ENCODE peak calls at places on chromosomes 4 and X, in four cellular contexts. I, R, V and O are unnamed samples. For H3K9me3, the result is how much of the 10 kb centered on the place peaks cover.

GRCh38 chr4:87075876-87076275 is 141.1 kb downstream of the AFF1 start:
- DNase-seq in V (no peak), I (no peak), R (no peak), O (peak)

GRCh38 chrX:133865761-133866470 is 119.5 kb downstream of the GPC3 start:
- DNase-seq in R (no peak), V (no peak), I (no peak), O (no peak)

GRCh38 chr4:143482753-143483362 is 30.6 kb upstream of the SMARCA5 start:
- DNase-seq in V (no peak), R (peak), I (peak), O (peak)

GRCh38 chr4:6916587-6917444 is 7.2 kb downstream of the TBC1D14 start:
- DNase-seq in R (peak), I (no peak), V (peak), O (peak)

GRCh38 chrX:18422325-18422724 is 3.1 kb upstream of the CDKL5 start:
- DNase-seq in I (no peak), R (no peak), V (no peak), O (peak)

GRCh38 chrX:4994855-4995254 is 1233.8 kb downstream of the NLGN4X start:
- DNase-seq in I (no peak), R (no peak), V (no peak), O (no peak)

GRCh38 chr4:138138774-138139173 is 103.4 kb downstream of the SLC7A11 start:
- DNase-seq in I (no peak), R (no peak), V (no peak), O (no peak)

GRCh38 chr4:133465022-133465421 is 315.9 kb downstream of the PCDH10 start:
- DNase-seq in V (no peak), I (no peak), R (no peak), O (no peak)

GRCh38 chrX:19912-20571 is 261.1 kb upstream of the PLCXD1 start:
- DNase-seq in I (no peak), V (no peak), R (peak), O (no peak)

GRCh38 chrX:10159069-10159468 is 2.3 kb downstream of the CLCN4 start:
- DNase-seq in I (no peak), V (no peak), R (no peak), O (peak)

GRCh38 chr4:154507170-154507569 is 15.6 kb upstream of the DCHS2 start:
- DNase-seq in I (no peak), R (peak), V (no peak), O (no peak)

GRCh38 chr4:39698424-39699009 is 581 bp downstream of the UBE2K start:
- DNase-seq in R (peak), I (peak), V (peak), O (peak)

GRCh38 chr4:176259330-176260090 is 9.5 kb downstream of the ASB5 start:
- DNase-seq in R (peak), I (no peak), V (no peak), O (peak)

GRCh38 chr4:83964996-83965541 is 429.2 kb downstream of the GPAT3 start:
- DNase-seq in V (no peak), I (no peak), R (no peak), O (no peak)

GRCh38 chrX:115339441-115340025 is 50.0 kb downstream of the LUZP4 start:
- DNase-seq in R (no peak), V (no peak), I (no peak), O (peak)

GRCh38 chrX:67543818-67544217 is at the start of gene AR:
- DNase-seq in V (peak), I (peak), R (peak), O (peak)

GRCh38 chrX:139202742-139203410 is 327.7 kb upstream of the F9 start:
- DNase-seq in V (no peak), R (peak), I (no peak), O (no peak)

GRCh38 chrX:54076903-54077302 is 32.6 kb upstream of the PHF8 start:
- DNase-seq in V (no peak), I (no peak), R (no peak), O (peak)

GRCh38 chrX:136097871-136098805 is 49.2 kb upstream of the FHL1 start:
- DNase-seq in R (no peak), V (no peak), I (no peak), O (no peak)

GRCh38 chrX:47187106-47187677 is 6.4 kb upstream of the UBA1 start:
- DNase-seq in V (no peak), I (no peak), R (no peak), O (no peak)

GRCh38 chr4:123305746-123306145 is 90.8 kb upstream of the SPRY1 start:
- DNase-seq in V (no peak), R (no peak), I (no peak), O (no peak)

DNA sequence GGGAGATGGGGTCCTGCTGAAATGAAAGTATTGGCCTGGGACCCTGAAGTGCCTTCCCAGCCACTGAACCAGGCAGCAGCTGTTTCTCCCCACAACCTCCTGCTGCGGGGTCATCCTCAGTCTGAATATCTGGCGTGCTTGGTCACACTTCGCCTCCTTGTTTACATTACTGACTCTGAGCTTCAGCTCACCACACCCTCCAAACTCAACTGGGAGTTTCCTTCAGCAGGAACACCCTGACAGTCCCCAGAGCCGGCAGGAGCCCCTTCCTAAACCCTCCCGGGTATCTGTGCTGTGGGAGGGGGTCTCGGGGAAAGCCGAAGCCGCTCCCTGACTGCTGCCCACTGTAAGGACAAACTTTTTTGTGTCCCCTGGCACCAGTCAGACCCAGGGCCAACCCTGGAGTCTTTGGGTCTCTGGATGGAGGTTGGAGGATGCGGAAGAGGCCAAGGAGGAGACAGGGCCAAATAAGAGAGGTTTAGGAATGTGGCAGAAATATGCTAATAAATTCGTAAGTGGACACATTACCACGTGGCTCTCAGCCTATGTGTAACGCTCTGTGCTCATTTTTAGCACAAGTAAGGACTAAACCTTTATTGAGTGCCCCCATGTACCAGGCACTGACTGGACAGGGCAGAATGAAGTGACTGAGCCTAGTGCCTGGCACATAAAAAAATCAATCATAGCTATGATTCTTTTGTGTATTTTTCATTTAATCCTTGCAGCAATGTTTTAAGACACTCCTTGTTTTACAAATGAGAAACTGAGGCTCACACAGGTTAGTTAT is 20.7 kb downstream of the FHDC1 start:
- DNase-seq in V (no peak), R (peak), I (no peak), O (peak)
- H3K27ac ChIP-seq in V (no peak), R (peak), I (no peak), O (no peak)

GRCh38 chrX:40007746-40008705 is 89.7 kb downstream of the BCOR start:
- DNase-seq in I (no peak), R (no peak), V (no peak), O (no peak)

GRCh38 chrX:40007136-40007535 is 90.6 kb downstream of the BCOR start:
- DNase-seq in V (no peak), R (no peak), I (no peak), O (no peak)

GRCh38 chrX:40004916-40005289 is 92.9 kb downstream of the BCOR start:
- DNase-seq in V (no peak), I (no peak), R (no peak), O (no peak)

GRCh38 chrX:40005290-40006011 is 92.3 kb downstream of the BCOR start:
- DNase-seq in V (no peak), R (no peak), I (peak), O (no peak)

GRCh38 chrX:40006025-40007017 is 91.4 kb downstream of the BCOR start:
- DNase-seq in R (peak), I (peak), V (no peak), O (peak)
- H3K9me3 ChIP-seq in R (under half), I (under half), V (under half), O (under half)

DNA sequence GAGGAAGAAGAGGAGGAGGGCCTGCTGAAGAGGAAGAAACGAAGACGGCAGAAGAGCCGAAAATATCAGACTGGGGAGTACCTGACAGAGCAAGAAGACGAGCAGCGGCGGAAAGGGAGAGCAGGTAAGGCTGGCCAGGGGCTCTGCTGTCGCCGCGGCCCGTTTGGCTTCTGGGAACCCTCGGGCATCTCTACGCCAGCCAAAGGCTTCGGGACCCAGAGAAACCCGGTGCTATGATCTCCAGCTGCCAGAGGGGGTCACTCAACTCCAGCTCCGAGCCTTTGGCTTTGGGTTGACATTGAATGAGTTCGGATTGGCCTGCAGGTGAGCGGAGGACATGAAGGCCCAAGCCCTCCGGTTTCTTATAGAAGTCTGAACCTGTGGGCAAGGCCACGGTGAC is 42.8 kb downstream of the BCORL1 start:
- DNase-seq in R (no peak), I (no peak), V (no peak), O (no peak)
- TF ChIP-seq CTCF in R (no peak), I (no peak), V (no peak), O (no peak)

GRCh38 chrX:7330551-7330950 is 182.6 kb upstream of the PUDP start:
- DNase-seq in V (no peak), I (no peak), R (no peak), O (peak)
- H3K27ac ChIP-seq in V (no peak), I (no peak), R (no peak), O (no peak)

GRCh38 chr4:162111078-162111477 is 52.7 kb downstream of the FSTL5 start:
- DNase-seq in R (no peak), I (no peak), V (no peak), O (no peak)

GRCh38 chr4:162117051-162117450 is 46.7 kb downstream of the FSTL5 start:
- DNase-seq in R (no peak), V (no peak), I (no peak), O (no peak)

GRCh38 chr4:162115323-162115722 is 48.5 kb downstream of the FSTL5 start:
- DNase-seq in V (no peak), R (no peak), I (no peak), O (no peak)

GRCh38 chr4:162116085-162116784 is 47.6 kb downstream of the FSTL5 start:
- DNase-seq in R (no peak), I (no peak), V (no peak), O (no peak)
- H3K9me3 ChIP-seq in R (under half), I (under half), V (under half), O (under half)

DNA sequence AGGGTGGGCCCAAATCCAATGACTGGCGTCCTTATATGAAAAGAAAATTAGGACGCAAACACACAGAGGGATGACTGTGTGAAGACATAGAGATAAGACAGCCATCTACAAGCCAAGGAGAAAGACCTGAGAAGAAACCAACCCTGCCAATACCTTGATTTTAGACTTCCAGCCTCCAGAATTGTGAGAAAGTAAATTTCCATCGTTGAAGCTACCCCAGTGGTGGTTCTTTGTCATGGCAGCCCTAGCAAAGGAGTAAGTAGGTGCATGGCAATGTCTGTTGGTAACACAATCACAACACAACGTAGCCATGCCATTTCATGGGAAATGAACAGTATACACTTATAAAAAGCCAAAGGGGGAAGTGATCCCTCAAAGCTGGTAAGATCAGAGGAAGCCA is 25.3 kb downstream of the SMIM20 start:
- DNase-seq in R (no peak), V (no peak), I (no peak), O (no peak)
- TF ChIP-seq CTCF in R (no peak), V (no peak), I (no peak), O (peak)

DNA sequence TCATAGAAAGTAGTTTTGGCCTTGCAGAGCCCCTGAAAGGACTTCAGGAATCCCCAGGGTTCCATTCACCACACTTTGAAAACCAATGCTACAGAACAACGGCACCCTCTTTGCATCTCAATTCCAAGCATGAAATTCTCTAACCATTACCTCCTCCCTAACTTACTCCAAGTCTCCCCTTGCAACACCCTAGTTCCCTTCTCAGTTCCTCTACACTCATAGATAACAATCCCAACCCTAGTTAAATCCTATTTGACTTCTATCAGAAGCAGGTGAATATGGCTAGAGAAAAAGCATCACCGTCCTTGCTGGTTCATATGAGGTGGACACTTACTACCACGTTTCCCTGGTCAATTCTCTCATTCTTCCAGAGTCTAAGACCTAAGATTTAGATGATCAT is 2.4 kb downstream of the RCHY1 start:
- DNase-seq in I (no peak), R (no peak), V (no peak), O (no peak)
- H3K27ac ChIP-seq in I (no peak), R (peak), V (no peak), O (peak)

GRCh38 chrX:55486736-55487135 is 2.9 kb downstream of the USP51 start:
- DNase-seq in I (no peak), V (no peak), R (no peak), O (peak)
- H3K9me3 ChIP-seq in I (under half), V (under half), R (under half), O (under half)

DNA sequence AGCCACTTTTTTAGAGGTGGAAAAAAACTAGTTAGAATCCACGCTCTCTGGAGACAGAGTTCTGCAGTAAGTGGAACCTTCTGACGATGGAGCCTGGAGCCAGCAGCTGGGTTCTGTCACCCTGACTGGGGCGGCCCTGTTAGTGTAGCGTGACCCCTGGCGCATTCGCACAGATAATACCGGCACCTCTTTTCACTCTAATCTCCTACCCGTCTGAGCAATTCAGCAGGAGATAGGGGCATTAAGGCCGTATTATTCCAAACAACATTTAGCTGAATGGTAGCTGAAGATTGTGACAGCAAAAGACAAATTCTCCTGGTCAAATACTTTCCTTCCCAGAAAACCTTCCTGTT is 292.6 kb downstream of the FBXO8 start:
- DNase-seq in I (peak), V (peak), R (peak), O (peak)
- TF ChIP-seq CTCF in I (peak), V (no peak), R (no peak), O (peak)